ENCODE peak calls at places on chromosomes 13 and 19, in five cellular contexts. H is left ventricle myocardium inferior, L is pancreas, P is HCT116, U is astrocyte. V is an unnamed sample.

GRCh38 chr13:76123548-76123947 is 487.4 kb downstream of the LMO7 start:
- DNase-seq in H (no peak), L (no peak), P (no peak), U (no peak), V (no peak)

GRCh38 chr13:24737042-24737441 is 26.9 kb upstream of the RNF17 start:
- DNase-seq in H (no peak), L (no peak), P (no peak), U (no peak), V (no peak)

GRCh38 chr13:67736646-67737420 is 506.7 kb upstream of the PCDH9 start:
- DNase-seq in H (no peak), L (no peak), P (no peak), U (peak; percentile 89), V (no peak)

GRCh38 chr19:3094638-3095374 is 644 bp downstream of the GNA11 start:
- DNase-seq in H (no peak), L (no peak), P (no peak), U (no peak), V (peak; percentile 63)

GRCh38 chr19:54063350-54064078 is at the start of gene VSTM1:
- DNase-seq in H (no peak), L (no peak), P (no peak), U (no peak), V (no peak)

GRCh38 chr19:19201697-19202630 is 1.2 kb downstream of the NR2C2AP start:
- DNase-seq in H (no peak), L (no peak), P (no peak), U (no peak), V (no peak)

GRCh38 chr19:47486900-47487299 is 2.9 kb upstream of the KPTN start:
- DNase-seq in H (no peak), L (no peak), P (no peak), U (no peak), V (no peak)

GRCh38 chr19:56114711-56115110 is 6.4 kb downstream of the ZNF787 start:
- DNase-seq in H (no peak), L (no peak), P (no peak), U (no peak), V (no peak)

GRCh38 chr19:51599084-51599483 is 28.0 kb downstream of the ZNF175 start:
- DNase-seq in H (no peak), L (no peak), P (no peak), U (no peak), V (no peak)

GRCh38 chr13:75771818-75772217 is 135.7 kb downstream of the LMO7 start:
- DNase-seq in H (no peak), L (no peak), P (peak; percentile 64), U (peak; percentile 91), V (no peak)

GRCh38 chr19:10643166-10643967 is 10.8 kb upstream of the ILF3 start:
- DNase-seq in H (no peak), L (no peak), P (no peak), U (no peak), V (no peak)

GRCh38 chr19:53982611-53983010 is 8.8 kb upstream of the CACNG6 start:
- DNase-seq in H (peak; percentile 55), L (no peak), P (no peak), U (no peak), V (no peak)

GRCh38 chr13:27969073-27969865 is at the start of gene CDX2:
- DNase-seq in H (no peak), L (no peak), P (peak; percentile 55), U (no peak), V (peak; percentile 95)

GRCh38 chr13:51298812-51299211 is 40.7 kb upstream of the SERPINE3 start:
- DNase-seq in H (no peak), L (no peak), P (no peak), U (no peak), V (no peak)

GRCh38 chr19:17341386-17341785 is 4.0 kb downstream of the GTPBP3 start:
- DNase-seq in H (no peak), L (no peak), P (no peak), U (no peak), V (no peak)

GRCh38 chr19:16969127-16969526 is 57.5 kb downstream of the CPAMD8 start:
- DNase-seq in H (no peak), L (no peak), P (no peak), U (no peak), V (no peak)

GRCh38 chr13:32407854-32408253 is 20.1 kb downstream of the N4BP2L1 start:
- DNase-seq in H (no peak), L (no peak), P (no peak), U (no peak), V (no peak)

GRCh38 chr19:30222428-30222873 is 149.7 kb upstream of the ZNF536 start:
- DNase-seq in H (no peak), L (no peak), P (no peak), U (no peak), V (peak; percentile 31)

GRCh38 chr19:33434886-33435705 is 61.6 kb downstream of the CEBPG start:
- DNase-seq in H (peak; percentile 9), L (no peak), P (no peak), U (peak; percentile 17), V (peak; percentile 43)

GRCh38 chr13:87280139-87280538 is 391.0 kb upstream of the SLITRK5 start:
- DNase-seq in H (no peak), L (no peak), P (no peak), U (no peak), V (no peak)

GRCh38 chr13:111460548-111461444 is 140.4 kb downstream of the TEX29 start:
- DNase-seq in H (no peak), L (no peak), P (peak; percentile 32), U (peak; percentile 14), V (peak; percentile 13)

GRCh38 chr19:19146000-19146608 is 7.8 kb upstream of the TMEM161A start:
- DNase-seq in H (peak; percentile 80), L (peak; percentile 62), P (no peak), U (no peak), V (peak; percentile 85)

GRCh38 chr19:22610121-22610520 is 24.0 kb upstream of the ZNF492 start:
- DNase-seq in H (no peak), L (no peak), P (no peak), U (no peak), V (no peak)

GRCh38 chr19:37361994-37362393 is 8.9 kb upstream of the ZNF527 start:
- DNase-seq in H (no peak), L (no peak), P (no peak), U (peak; percentile 36), V (no peak)

GRCh38 chr13:62357887-62358645 is 942.4 kb upstream of the PCDH20 start:
- DNase-seq in H (no peak), L (no peak), P (peak; percentile 74), U (peak; percentile 17), V (no peak)

GRCh38 chr19:9381367-9381785 is 18.6 kb downstream of the ZNF177 start:
- DNase-seq in H (no peak), L (no peak), P (no peak), U (peak; percentile 3), V (no peak)
- TF ChIP-seq CTCF in H (no peak), L (no peak), P (no peak), U (no peak), V (no peak)

DNA sequence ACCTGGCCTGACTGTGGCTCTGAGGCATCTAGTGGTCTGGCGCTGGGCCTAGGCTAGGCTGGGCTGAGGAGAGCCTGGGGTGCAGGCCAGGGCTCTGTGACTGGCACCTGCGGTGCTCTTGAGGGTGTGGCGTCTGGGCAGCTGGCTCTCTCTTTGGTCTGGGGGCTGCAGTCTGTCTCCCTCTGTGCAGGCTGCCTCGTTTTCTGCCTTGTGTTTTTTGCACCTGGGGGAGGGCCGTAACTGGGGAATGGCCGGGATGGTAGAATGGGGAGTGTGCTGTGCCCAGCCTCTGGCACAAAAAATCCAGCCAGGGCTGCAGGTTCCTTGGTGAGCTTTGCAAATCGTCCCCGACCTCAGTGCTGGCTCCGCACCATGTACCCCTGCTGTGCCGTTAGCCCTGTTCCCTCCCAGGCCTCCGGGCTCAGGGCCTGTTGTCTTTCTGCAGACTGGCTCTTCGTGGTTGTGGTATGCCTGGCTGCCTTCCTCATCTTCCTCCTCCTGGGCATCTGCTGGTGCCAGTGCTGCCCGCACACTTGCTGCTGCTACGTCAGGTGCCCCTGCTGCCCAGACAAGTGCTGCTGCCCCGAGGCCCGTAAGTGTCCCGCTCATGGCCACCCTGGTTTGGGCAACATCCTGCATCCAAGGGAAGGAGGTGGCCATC is 6.5 kb upstream of the USF2 start:
- DNase-seq in H (no peak), L (peak; percentile 15), P (no peak), U (no peak), V (peak; percentile 24)
- H3K4me1 ChIP-seq in H (peaks cover 46% of the 10 kb centered on the region), L (peaks cover 12% of the 10 kb centered on the region), P (peaks cover 6% of the 10 kb centered on the region), U (peaks cover 5% of the 10 kb centered on the region), V (peaks cover 13% of the 10 kb centered on the region)

DNA sequence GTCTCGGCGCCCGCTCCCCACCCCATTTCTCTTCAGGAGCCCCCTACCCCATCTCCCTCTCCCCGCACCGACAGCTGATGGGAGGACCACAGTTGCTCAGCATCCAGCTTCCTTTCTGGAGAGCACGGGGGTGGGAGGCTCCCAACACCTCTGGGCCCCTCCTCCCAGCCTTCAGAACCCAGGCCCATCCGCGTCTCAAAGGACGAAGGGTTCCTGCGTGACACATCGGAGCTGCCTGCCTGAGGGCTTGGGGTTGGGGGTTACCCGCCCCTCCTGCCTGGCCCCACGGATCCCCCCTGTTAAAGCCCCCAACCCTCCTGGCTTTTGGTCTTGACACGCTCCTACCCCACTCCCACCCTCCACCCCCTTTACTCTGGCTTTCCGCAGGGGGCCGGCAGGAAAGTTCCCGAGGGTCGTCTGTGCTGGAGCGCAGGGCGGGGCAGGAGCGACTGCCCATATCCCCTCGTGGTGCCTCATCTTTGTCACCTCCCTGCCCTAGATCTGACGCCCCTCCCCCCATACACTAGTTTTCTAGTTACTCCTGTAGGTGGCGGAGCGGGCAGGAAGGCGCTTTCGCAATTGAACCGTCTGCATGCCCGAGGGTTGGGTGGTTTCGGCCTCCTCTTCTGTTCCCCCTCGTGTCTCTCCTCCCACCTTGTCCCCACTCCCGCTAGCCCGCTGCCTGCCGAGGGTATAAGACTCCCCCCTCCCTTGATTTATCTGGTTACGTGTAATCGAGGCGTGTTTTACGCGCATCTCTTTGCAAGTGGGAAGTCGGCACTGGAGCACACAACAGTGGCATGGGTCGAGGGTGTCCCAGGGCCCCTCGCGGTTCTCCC is 922 bp downstream of the TRAPPC5 start:
- DNase-seq in H (peak; percentile 66), L (peak; percentile 81), P (peak; percentile 59), U (peak; percentile 35), V (peak; percentile 88)
- TF ChIP-seq CTCF in H (peak; percentile 55), L (peak; percentile 19), P (peak; percentile 74), U (no peak), V (no peak)

GRCh38 chr19:50414850-50415660 is 3.7 kb upstream of the SPIB start:
- DNase-seq in H (peak; percentile 75), L (peak; percentile 60), P (peak; percentile 16), U (peak; percentile 12), V (peak; percentile 87)
- H3K4me1 ChIP-seq in H (peaks cover 13% of the 10 kb centered on the region), L (peaks cover 7% of the 10 kb centered on the region), P (no peaks in the 10 kb centered on the region), U (no peaks in the 10 kb centered on the region), V (peaks cover 22% of the 10 kb centered on the region)

GRCh38 chr13:29396446-29396845 is 199.0 kb downstream of the SLC7A1 start:
- DNase-seq in H (no peak), L (no peak), P (no peak), U (no peak), V (no peak)

GRCh38 chr13:29402168-29402621 is 193.3 kb downstream of the SLC7A1 start:
- DNase-seq in H (no peak), L (no peak), P (no peak), U (peak; percentile 39), V (no peak)

GRCh38 chr13:29397265-29397664 is 198.2 kb downstream of the SLC7A1 start:
- DNase-seq in H (no peak), L (no peak), P (no peak), U (no peak), V (no peak)
- TF ChIP-seq CTCF in H (no peak), L (no peak), P (peak; percentile 24), U (no peak), V (no peak)

GRCh38 chr19:1410789-1411188 is 3.4 kb downstream of the DAZAP1 start:
- DNase-seq in H (no peak), L (no peak), P (no peak), U (no peak), V (no peak)
- H3K4me1 ChIP-seq in H (peaks cover 89% of the 10 kb centered on the region), L (peaks cover 58% of the 10 kb centered on the region), P (peaks cover 34% of the 10 kb centered on the region), U (peaks cover 54% of the 10 kb centered on the region), V (peaks cover 50% of the 10 kb centered on the region)

V was measured in mucosa of descending colon.